ENCODE peak calls at places on chromosome 2, in seven cellular contexts. L is IMR-90, P is neuronal stem cell, D is H9, Z is mesenchymal stem cell, V is H1, H is trophoblast cell. W is an unnamed sample. For H3K4me1, the result is how much of the 10 kb centered on the place peaks cover.

GRCh38 chr2:189799531-189799930 is 15.3 kb downstream of the PMS1 start:
- DNase-seq in L (peak), P (no peak), D (no peak), Z (peak), V (no peak), H (no peak), W (no peak)

GRCh38 chr2:9778012-9778411 is 65.3 kb upstream of the TAF1B start:
- DNase-seq in L (no peak), P (no peak), D (peak), Z (no peak), V (no peak), H (peak), W (no peak)

GRCh38 chr2:9744256-9745004 is 98.8 kb upstream of the TAF1B start:
- DNase-seq in L (no peak), P (no peak), D (no peak), Z (no peak), V (no peak), H (no peak), W (no peak)

GRCh38 chr2:140013556-140014270 is 1233.5 kb upstream of the NXPH2 start:
- DNase-seq in L (no peak), P (no peak), D (no peak), Z (no peak), V (no peak), H (no peak), W (no peak)

GRCh38 chr2:190679813-190680591 is 31.1 kb downstream of the NAB1 start:
- DNase-seq in L (peak), P (no peak), D (peak), Z (peak), V (peak), H (peak), W (peak)

GRCh38 chr2:236572482-236572881 is 2.9 kb downstream of the ACKR3 start:
- DNase-seq in L (no peak), P (peak), D (no peak), Z (peak), V (no peak), H (no peak), W (peak)

GRCh38 chr2:191566347-191566746 is 111.6 kb upstream of the NABP1 start:
- DNase-seq in L (peak), P (peak), D (peak), Z (peak), V (peak), H (peak), W (peak)

GRCh38 chr2:185947722-185948121 is 209.1 kb downstream of the FSIP2 start:
- DNase-seq in L (no peak), P (peak), D (no peak), Z (no peak), V (no peak), H (no peak), W (no peak)

GRCh38 chr2:125630377-125630776 is 1025.6 kb upstream of the GYPC start:
- DNase-seq in L (no peak), P (no peak), D (no peak), Z (no peak), V (no peak), H (no peak), W (no peak)

DNA sequence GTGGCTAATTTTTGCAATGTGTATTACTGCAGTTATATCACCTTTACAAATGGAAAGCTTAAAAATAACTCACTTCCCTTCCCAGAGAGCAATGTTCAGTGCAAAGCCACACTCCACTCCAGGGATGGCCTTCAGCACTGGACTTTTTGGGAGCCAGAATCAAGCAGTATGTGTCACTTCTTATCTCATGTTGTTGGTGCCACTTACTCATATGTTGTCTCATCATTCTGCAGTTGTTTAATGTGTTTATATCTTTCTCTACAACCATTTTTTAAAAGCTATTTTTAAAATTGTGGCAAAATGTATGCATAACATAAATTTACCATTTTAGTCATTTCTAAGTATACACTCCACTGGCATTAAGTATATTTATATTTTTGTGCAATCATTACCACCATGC is 32.0 kb upstream of the CD8A start:
- DNase-seq in L (no peak), P (no peak), D (no peak), Z (no peak), V (no peak), H (no peak), W (no peak)
- H3K4me1 ChIP-seq in L (under half), P (under half), D (under half), Z (under half), V (under half), H (under half), W (under half)

GRCh38 chr2:2036686-2037085 is 292.4 kb upstream of the PXDN start:
- DNase-seq in L (no peak), P (no peak), D (no peak), Z (no peak), V (no peak), H (peak), W (no peak)
- H3K18ac ChIP-seq in L (no peak), P (no peak), D (no peak), Z (no peak), V (no peak), H (no peak), W (no peak)

DNA sequence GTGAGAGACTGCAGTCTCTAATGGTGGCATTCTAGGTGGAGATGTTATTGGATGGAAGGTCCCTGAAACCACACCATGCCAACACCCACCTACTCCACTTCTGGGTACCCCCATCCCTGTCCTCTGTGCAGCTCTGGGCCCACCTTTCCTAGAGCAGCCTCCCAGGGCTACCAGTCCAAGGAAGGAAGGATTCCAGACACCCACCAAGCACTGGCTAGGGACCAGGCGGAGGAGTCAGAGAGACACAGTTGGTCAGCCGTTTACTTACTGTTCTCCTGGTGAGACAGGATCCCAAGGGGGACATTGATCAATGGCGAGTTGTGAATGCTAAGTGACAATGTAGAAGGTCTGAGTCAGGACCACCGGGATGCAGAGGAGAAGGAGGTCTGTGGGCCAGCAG is 151.6 kb downstream of the TTC32 start:
- DNase-seq in L (no peak), P (no peak), D (no peak), Z (no peak), V (no peak), H (no peak), W (no peak)
- H2AK5ac ChIP-seq in L (no peak), P (no peak), D (no peak), Z (no peak), V (no peak), H (no peak), W (no peak)

DNA sequence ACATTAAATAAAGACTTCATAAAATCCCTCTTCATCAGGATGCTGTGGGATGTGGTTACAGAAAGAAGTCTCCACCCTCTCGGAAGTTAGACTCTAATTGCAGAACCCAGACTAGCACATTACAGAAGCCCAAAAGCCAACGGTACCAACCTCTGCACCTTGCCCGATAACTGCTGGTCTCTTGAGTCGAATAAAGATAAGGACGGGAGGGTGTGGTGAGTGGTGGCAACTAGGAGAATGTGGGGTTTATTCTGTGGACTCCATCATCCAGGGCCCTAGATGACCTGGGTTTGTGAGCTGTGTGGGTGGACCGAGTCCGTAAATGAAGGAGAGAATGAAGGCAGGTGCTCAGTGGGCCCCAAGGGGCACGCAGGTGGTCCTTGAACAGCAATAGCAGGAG is 462.8 kb upstream of the ID2 start:
- DNase-seq in L (no peak), P (no peak), D (no peak), Z (no peak), V (no peak), H (no peak), W (no peak)
- H3K4me1 ChIP-seq in L (under half), P (under half), D (under half), Z (under half), V (under half), H (under half), W (under half)

GRCh38 chr2:8541636-8542035 is 140.2 kb upstream of the ID2 start:
- DNase-seq in L (no peak), P (no peak), D (peak), Z (no peak), V (no peak), H (no peak), W (no peak)

GRCh38 chr2:8543412-8544167 is 138.3 kb upstream of the ID2 start:
- DNase-seq in L (peak), P (no peak), D (peak), Z (peak), V (no peak), H (peak), W (no peak)

GRCh38 chr2:8541223-8541622 is 140.6 kb upstream of the ID2 start:
- DNase-seq in L (no peak), P (no peak), D (peak), Z (no peak), V (no peak), H (no peak), W (no peak)

GRCh38 chr2:8543065-8543411 is 138.8 kb upstream of the ID2 start:
- DNase-seq in L (no peak), P (no peak), D (peak), Z (no peak), V (no peak), H (no peak), W (no peak)

GRCh38 chr2:8542381-8543064 is 139.3 kb upstream of the ID2 start:
- DNase-seq in L (no peak), P (no peak), D (peak), Z (no peak), V (no peak), H (no peak), W (no peak)
- H3K18ac ChIP-seq in L (no peak), P (no peak), D (no peak), Z (peak), V (no peak), H (peak), W (no peak)

DNA sequence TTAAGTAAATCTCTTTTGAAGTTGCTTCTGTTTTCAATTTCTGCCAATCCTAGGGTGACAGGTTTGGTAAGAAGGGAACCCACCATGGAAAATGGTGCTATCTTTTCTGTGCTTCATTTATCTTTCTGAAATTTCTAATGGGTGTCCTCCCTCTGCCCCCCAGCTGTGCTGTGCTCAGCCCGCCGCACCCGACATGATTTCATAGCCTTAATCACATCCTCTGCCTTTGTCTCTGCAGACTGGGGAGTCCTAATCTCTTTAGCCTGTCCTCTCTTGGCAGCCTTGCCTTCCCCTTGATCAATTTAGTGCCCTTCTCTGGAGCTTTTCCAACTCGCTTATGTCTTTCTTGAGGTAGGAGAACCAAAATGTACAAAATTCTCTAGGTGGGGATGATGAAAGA is 49.3 kb downstream of the DNMT3A start:
- DNase-seq in L (no peak), P (no peak), D (no peak), Z (no peak), V (no peak), H (no peak), W (no peak)
- H2AK5ac ChIP-seq in L (no peak), P (no peak), D (no peak), Z (no peak), V (no peak), H (no peak), W (no peak)

DNA sequence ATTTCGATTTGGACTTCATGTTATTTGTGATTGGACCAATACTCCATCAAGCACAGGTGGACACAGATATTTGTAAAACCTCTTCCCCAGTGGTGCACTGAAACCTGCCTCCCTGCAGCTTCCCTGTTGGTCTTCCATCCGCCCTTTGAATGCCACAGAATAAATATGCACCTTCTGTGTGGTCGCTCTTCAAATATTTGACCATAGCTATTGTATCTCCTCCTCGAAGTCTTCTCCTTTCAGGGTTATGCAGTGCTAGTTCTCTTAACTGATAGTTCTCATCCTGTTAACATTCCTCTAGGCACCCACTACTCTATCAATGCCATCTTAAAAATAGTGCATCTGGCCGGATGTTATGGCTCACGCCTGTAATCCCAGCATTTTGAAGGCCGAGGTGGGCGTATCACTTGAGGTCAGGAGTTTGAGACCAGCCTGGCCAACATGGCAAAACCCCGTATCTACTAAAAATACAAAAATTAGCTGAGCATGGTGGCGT is 12.5 kb downstream of the SPATS2L start:
- DNase-seq in L (no peak), P (no peak), D (no peak), Z (no peak), V (no peak), H (no peak), W (peak)
- H3K4me1 ChIP-seq in L (under half), P (under half), D (under half), Z (under half), V (under half), H (under half), W (under half)

GRCh38 chr2:233926806-233927205 is 9.6 kb downstream of the TRPM8 start:
- DNase-seq in L (no peak), P (no peak), D (no peak), Z (no peak), V (no peak), H (no peak), W (no peak)

GRCh38 chr2:233934524-233934923 is 17.4 kb downstream of the TRPM8 start:
- DNase-seq in L (no peak), P (no peak), D (no peak), Z (no peak), V (no peak), H (no peak), W (no peak)

GRCh38 chr2:233929352-233929843 is 12.2 kb downstream of the TRPM8 start:
- DNase-seq in L (no peak), P (no peak), D (peak), Z (no peak), V (peak), H (no peak), W (peak)

GRCh38 chr2:233925402-233925801 is 8.2 kb downstream of the TRPM8 start:
- DNase-seq in L (no peak), P (no peak), D (no peak), Z (no peak), V (no peak), H (no peak), W (peak)

GRCh38 chr2:233928594-233929351 is 11.6 kb downstream of the TRPM8 start:
- DNase-seq in L (peak), P (peak), D (peak), Z (peak), V (peak), H (no peak), W (peak)
- H3K18ac ChIP-seq in L (no peak), P (no peak), D (peak), Z (no peak), V (no peak), H (no peak), W (no peak)

GRCh38 chr2:100990650-100991403 is 11.3 kb upstream of the RPL31 start:
- DNase-seq in L (no peak), P (no peak), D (no peak), Z (no peak), V (no peak), H (no peak), W (no peak)
- H2AK5ac ChIP-seq in L (no peak), P (no peak), D (no peak), Z (no peak), V (no peak), H (no peak), W (no peak)

W was measured in mesendoderm.